ENCODE peak calls at places on chromosomes 16 and 17, in five cellular contexts. A, H, V, F and L are unnamed samples. For H3K9me3, the result is how much of the 10 kb centered on the place peaks cover.

GRCh38 chr17:3798273-3799180 is 2.5 kb downstream of the ITGAE start:
- DNase-seq in A (no peak), V (no peak), F (no peak), H (no peak), L (no peak)

GRCh38 chr17:67673006-67673405 is 44.7 kb upstream of the NOL11 start:
- DNase-seq in F (no peak), H (no peak), A (no peak), V (no peak), L (no peak)

GRCh38 chr16:24906199-24906808 is 60.5 kb downstream of the SLC5A11 start:
- DNase-seq in H (no peak), V (no peak), A (no peak), F (no peak), L (no peak)

GRCh38 chr16:66485361-66485760 is 58.3 kb downstream of the BEAN1 start:
- DNase-seq in H (no peak), V (no peak), A (no peak), F (no peak), L (no peak)

GRCh38 chr16:73350707-73351452 is 303.0 kb upstream of the ZFHX3 start:
- DNase-seq in A (peak), H (no peak), V (no peak), F (no peak), L (no peak)

GRCh38 chr16:49148410-49148809 is 133.2 kb downstream of the CBLN1 start:
- DNase-seq in A (no peak), V (no peak), F (no peak), H (no peak), L (no peak)

GRCh38 chr17:34299017-34299416 is 13.5 kb downstream of the CCL11 start:
- DNase-seq in F (no peak), H (no peak), A (no peak), V (no peak), L (no peak)

GRCh38 chr17:30379303-30380105 is 777 bp downstream of the CPD start:
- DNase-seq in V (no peak), A (peak), H (peak), F (peak), L (peak)

GRCh38 chr16:23521965-23522364 is 11.7 kb upstream of the GGA2 start:
- DNase-seq in A (no peak), V (no peak), H (no peak), F (no peak), L (no peak)

GRCh38 chr17:18224053-18224427 is 1.4 kb upstream of the LLGL1 start:
- DNase-seq in V (no peak), A (no peak), F (no peak), H (no peak), L (no peak)

GRCh38 chr16:65967376-65967775 is 399.1 kb upstream of the CDH5 start:
- DNase-seq in V (no peak), A (no peak), H (no peak), F (no peak), L (no peak)

GRCh38 chr16:19948186-19949104 is 63.8 kb upstream of the GPRC5B start:
- DNase-seq in V (no peak), A (no peak), H (no peak), F (no peak), L (no peak)

GRCh38 chr16:1159973-1160772 is 7.3 kb downstream of the CACNA1H start:
- DNase-seq in F (peak), A (no peak), H (no peak), V (no peak), L (no peak)

GRCh38 chr16:27446721-27447120 is 44.7 kb downstream of the IL21R start:
- DNase-seq in H (peak), V (no peak), A (no peak), F (no peak), L (peak)

GRCh38 chr16:566475-567361 is at the start of gene NHLRC4:
- DNase-seq in A (peak), V (peak), H (peak), F (peak), L (peak)

GRCh38 chr17:15431201-15431600 is 36.2 kb downstream of the CDRT4 start:
- DNase-seq in H (no peak), F (no peak), A (no peak), V (no peak), L (no peak)

GRCh38 chr17:53142890-53143289 is 679.8 kb upstream of the KIF2B start:
- DNase-seq in V (no peak), F (no peak), H (no peak), A (peak), L (no peak)

GRCh38 chr17:44164476-44164875 is 6.0 kb upstream of the ASB16 start:
- DNase-seq in A (no peak), F (no peak), V (no peak), H (no peak), L (no peak)

GRCh38 chr17:75273968-75274708 is 3.1 kb upstream of the MIF4GD start:
- DNase-seq in V (no peak), H (no peak), F (no peak), A (no peak), L (no peak)

GRCh38 chr16:11734025-11734652 is 8.5 kb downstream of the TXNDC11 start:
- DNase-seq in F (no peak), H (no peak), A (no peak), V (no peak), L (no peak)

GRCh38 chr17:72104164-72104862 is 16.5 kb upstream of the SOX9 start:
- DNase-seq in A (no peak), V (no peak), F (no peak), H (no peak), L (no peak)

GRCh38 chr17:63338272-63338671 is 107.8 kb downstream of the CYB561 start:
- DNase-seq in H (no peak), F (no peak), A (no peak), V (no peak), L (no peak)

GRCh38 chr17:70084476-70084875 is 9.5 kb downstream of the KCNJ16 start:
- DNase-seq in A (peak), F (no peak), V (no peak), H (no peak), L (no peak)
- H3K9me3 ChIP-seq in A (under half), F (under half), V (under half), H (under half), L (under half)

DNA sequence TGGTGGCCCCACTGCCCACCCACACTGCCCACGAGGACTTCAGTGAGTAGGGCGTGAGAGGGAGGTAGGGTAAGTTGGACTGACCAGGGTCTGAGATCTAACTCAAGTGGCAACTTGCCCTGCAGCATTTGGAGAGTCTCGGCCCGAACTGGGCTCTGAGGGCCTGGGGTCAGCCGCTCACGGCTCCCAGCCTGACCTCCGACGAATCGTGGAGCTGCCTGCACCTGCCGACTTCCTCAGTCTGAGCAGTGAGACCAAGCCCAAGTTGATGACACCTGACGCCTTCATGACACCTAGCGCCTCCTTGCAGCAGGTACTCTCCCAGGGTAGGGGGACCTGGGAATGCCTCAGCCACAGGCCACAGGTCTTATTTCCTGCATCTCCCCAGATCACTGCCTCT is 5.2 kb upstream of the NRN1L start:
- DNase-seq in F (no peak), A (no peak), V (no peak), H (no peak), L (no peak)
- H3K27ac ChIP-seq in F (no peak), A (no peak), V (no peak), H (no peak), L (no peak)

GRCh38 chr16:35574454-35575431 is 2115.3 kb downstream of the TP53TG3F start:
- DNase-seq in H (no peak), A (no peak), V (no peak), F (no peak), L (no peak)

GRCh38 chr16:35572186-35572585 is 2112.8 kb downstream of the TP53TG3F start:
- DNase-seq in F (no peak), A (no peak), V (no peak), H (no peak), L (no peak)

GRCh38 chr16:35573407-35573806 is 2114.0 kb downstream of the TP53TG3F start:
- DNase-seq in H (no peak), V (no peak), A (no peak), F (no peak), L (no peak)

GRCh38 chr16:35574011-35574410 is 2114.6 kb downstream of the TP53TG3F start:
- DNase-seq in A (no peak), H (no peak), F (no peak), V (no peak), L (no peak)

GRCh38 chr16:35575432-35575821 is 2116.0 kb downstream of the TP53TG3F start:
- DNase-seq in F (no peak), A (no peak), V (no peak), H (no peak), L (no peak)
- H3K9me3 ChIP-seq in F (under half), A (under half), V (under half), H (under half), L (under half)

DNA sequence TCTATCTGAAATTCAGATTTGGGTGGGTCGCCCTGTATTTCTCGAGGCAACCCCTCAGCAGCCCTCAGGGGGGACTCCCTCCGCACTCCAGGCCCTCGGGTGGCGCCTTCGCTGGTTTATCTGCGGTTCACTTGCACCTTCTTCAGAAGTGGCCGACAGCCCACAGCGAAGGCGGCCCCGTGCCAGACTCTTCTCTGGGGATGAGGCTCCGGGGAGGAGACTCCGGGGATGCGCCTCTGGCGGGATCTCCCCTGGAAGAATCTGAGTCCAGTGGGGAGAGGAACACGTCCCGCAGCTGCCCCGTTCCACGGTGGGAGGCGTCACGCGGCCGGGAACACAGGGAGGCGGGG is 63.9 kb upstream of the DNAJA2 start:
- DNase-seq in H (no peak), V (no peak), A (peak), F (no peak), L (no peak)
- H3K27ac ChIP-seq in H (peak), V (no peak), A (no peak), F (peak), L (no peak)

GRCh38 chr17:6712058-6712853 is 913 bp downstream of the SLC13A5 start:
- DNase-seq in F (no peak), V (no peak), A (peak), H (no peak), L (no peak)

GRCh38 chr17:6712854-6713129 is 377 bp downstream of the SLC13A5 start:
- DNase-seq in H (no peak), F (no peak), V (no peak), A (no peak), L (no peak)

GRCh38 chr17:6713130-6713917 is at the start of gene SLC13A5:
- DNase-seq in A (peak), H (no peak), F (no peak), V (no peak), L (no peak)

GRCh38 chr17:6714315-6714874 is 1.2 kb upstream of the SLC13A5 start:
- DNase-seq in H (no peak), V (no peak), F (no peak), A (no peak), L (no peak)

DNA sequence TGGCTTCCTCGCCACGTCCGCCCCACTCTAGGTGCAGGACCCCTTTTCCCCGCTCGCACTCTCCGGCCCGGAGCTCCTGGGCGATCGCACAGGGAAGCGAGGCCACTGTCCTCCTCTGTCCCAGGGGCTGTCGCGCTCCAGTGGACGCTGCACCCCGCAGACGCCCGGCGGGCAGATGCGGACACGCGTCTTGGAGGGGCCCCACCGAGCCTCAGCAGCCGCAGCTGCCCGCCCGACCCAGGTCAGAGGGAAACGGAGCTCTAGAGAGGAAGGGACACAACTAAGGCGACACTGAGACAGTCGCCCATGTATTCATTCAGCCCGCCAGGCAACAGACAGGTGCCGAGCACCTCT is 726 bp upstream of the SLC13A5 start:
- DNase-seq in A (peak), V (no peak), F (no peak), H (no peak), L (no peak)
- H3K9me3 ChIP-seq in A (under half), V (under half), F (under half), H (under half), L (under half)

GRCh38 chr17:81057777-81058176 is 22.8 kb downstream of the BAIAP2 start:
- DNase-seq in A (no peak), V (no peak), F (no peak), H (no peak), L (no peak)
- H3K27ac ChIP-seq in A (no peak), V (peak), F (no peak), H (peak), L (no peak)